ENCODE peak calls at places on chromosomes 2 and 18, in four cellular contexts. O, Z, P and I are unnamed samples.
A peak's percentile ranks its signal among the peaks of the same experiment; 100 is the strongest.

GRCh38 chr18:35267809-35268208 is 22.2 kb downstream of the ZSCAN30 start:
- DNase-seq in O (no peak), P (no peak), Z (no peak), I (no peak)

GRCh38 chr2:160156665-160157064 is 43.4 kb downstream of the ITGB6 start:
- DNase-seq in Z (no peak), P (no peak), O (no peak), I (peak; percentile 38)

GRCh38 chr2:225270861-225271260 is 128.6 kb upstream of the NYAP2 start:
- DNase-seq in O (no peak), P (peak; percentile 57), Z (peak; percentile 72), I (peak; percentile 94)

GRCh38 chr2:188181439-188181838 is 110.2 kb upstream of the GULP1 start:
- DNase-seq in O (no peak), Z (no peak), P (no peak), I (no peak)

GRCh38 chr2:203675086-203675485 is 31.4 kb upstream of the CD28 start:
- DNase-seq in Z (peak; percentile 63), O (no peak), P (no peak), I (peak; percentile 33)

GRCh38 chr2:162071016-162071415 is 3.0 kb downstream of the DPP4 start:
- DNase-seq in P (no peak), O (no peak), Z (no peak), I (no peak)

GRCh38 chr2:150938586-150938985 is 323.1 kb downstream of the RBM43 start:
- DNase-seq in Z (no peak), O (no peak), P (no peak), I (no peak)

GRCh38 chr2:171128461-171128860 is 32.2 kb downstream of the TLK1 start:
- DNase-seq in O (no peak), Z (no peak), P (no peak), I (no peak)

GRCh38 chr2:240795468-240795867 is 24.6 kb downstream of the KIF1A start:
- DNase-seq in Z (no peak), P (no peak), O (no peak), I (no peak)

DNA sequence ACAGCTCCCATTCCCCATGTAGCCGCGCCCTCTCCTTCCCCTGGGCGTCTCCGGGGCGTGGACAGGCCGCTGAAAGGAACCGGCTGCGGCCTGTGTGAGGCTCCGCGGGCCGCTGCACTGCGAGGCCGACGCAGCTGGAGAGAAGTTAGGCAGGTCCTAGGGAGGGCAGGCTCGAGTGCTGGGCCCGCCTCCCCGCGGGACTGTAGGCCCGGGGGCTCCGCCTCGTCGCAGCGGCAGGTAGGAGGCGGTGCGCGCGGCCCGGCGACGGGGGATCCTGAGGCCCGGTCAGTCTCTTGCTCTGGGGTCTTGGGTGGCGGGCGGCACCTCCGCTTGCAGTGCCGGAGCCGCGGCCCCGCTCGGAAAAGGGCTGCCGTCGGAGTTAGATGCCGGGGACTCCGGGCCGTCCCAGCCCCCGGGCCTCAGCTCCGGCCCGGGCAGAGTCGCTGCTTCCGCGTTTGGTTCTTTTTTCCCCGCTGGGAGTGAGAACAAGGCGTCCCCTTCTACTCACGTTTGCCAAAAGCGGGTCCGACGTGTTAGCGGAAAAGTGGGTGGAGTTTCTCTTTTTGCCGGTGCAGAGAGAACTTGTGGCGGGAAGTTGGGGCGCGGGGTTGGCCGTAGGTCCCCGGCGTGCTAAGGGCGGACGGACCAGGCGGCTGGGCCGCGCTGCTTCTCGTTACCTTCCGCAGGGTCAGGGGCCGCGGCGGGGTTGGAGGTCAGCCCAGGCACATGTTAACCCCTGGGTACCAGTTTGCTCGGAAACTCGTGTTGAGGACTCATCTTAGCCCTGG is at the start of gene VRK2:
- DNase-seq in O (peak; percentile 93), P (peak; percentile 87), Z (peak; percentile 93), I (peak; percentile 97)
- TF ChIP-seq CTCF in O (no peak), P (no peak), Z (peak; percentile 43), I (no peak)

GRCh38 chr18:63559567-63560491 is 17.7 kb downstream of the SERPINB12 start:
- DNase-seq in Z (peak; percentile 58), O (no peak), P (no peak), I (no peak)
- TF ChIP-seq CTCF in Z (no peak), O (no peak), P (no peak), I (no peak)

DNA sequence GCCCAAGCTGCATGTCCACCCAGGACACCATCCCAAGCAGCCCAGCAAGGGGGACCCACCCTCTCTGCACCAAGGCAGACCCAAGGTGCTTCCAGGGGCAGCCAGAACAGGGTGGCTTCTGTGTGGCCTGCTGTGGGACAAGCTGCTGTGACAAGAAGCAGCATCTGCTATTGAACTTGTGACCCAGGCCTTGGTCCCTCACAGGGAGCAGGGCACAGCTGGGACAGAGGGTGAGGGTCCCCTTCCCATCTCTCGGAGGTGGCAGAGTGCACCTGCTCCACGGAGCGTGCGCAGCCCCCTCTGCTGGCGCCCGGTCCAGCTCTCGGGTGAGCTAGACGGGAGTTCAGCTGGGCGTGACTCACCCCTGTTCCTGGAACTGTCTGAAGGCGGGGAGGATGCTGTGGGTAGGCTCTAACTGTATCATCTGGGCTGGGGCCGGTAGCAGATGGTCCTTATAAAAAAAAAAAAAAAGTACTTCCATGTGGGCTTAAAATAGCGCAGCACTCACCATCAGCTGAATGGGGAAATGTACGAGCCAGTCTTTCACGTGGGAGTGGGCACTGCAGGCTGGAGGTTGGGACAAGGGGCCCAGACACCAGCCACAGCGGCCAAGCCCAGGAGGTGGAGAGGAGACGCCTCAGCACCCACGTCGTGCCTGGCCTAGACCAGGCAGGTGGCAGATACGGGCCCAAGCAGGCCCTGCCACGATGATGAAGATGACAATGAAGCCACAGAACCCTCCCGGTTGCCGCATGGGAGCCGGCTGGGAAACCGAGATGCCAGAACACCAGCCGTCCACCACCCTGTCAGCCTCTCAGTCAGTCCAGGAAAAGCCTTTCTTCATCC is 136.8 kb upstream of the ID2 start:
- DNase-seq in Z (no peak), O (peak; percentile 48), P (peak; percentile 80), I (peak; percentile 67)
- TF ChIP-seq CTCF in Z (peak; percentile 23), O (no peak), P (peak; percentile 63), I (no peak)

GRCh38 chr2:172467382-172467781 is 40.0 kb downstream of the ITGA6 start:
- DNase-seq in P (no peak), O (no peak), Z (no peak), I (no peak)
- TF ChIP-seq CTCF in P (peak; percentile 23), O (no peak), Z (no peak), I (no peak)

DNA sequence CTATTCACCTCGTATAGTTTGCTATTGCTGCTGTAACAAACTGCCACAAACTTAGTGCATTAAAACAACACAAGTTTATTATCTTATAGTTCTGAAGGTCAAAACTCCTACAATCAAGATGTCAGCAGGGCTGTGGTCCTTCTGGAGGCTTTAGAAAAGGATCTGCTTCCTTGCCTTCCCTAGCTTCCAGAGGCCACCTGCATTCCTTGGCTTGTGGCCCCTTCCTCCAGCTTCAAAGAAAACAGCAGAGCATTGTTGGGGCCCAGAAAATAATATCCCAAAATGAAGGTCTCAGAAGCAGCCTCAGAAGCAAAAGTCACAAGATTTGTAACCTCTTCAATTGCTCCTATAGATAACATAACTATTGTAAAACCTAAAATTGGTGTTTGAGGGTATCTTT is 100.6 kb downstream of the HNRNPLL start:
- DNase-seq in P (no peak), Z (no peak), O (no peak), I (no peak)
- TF ChIP-seq CTCF in P (no peak), Z (no peak), O (no peak), I (no peak)